ENCODE peak calls at places on chromosomes 6 and 20, in six cellular contexts. One of them, this sample, is unnamed. For H3K36me3, the result is how much of the 10 kb centered on the place peaks cover.

GRCh38 chr20:44576297-44576696 is 6.1 kb upstream of the PKIG start:
- DNase-seq in fibroblast of lung: peak
- DNase-seq in H1: no peak
- DNase-seq in iPS DF 6.9: no peak
- DNase-seq in effector memory CD4-positive, alpha-beta T cell: no peak
- DNase-seq in SK-N-SH: no peak
- DNase-seq in this sample: no peak

GRCh38 chr20:11564491-11564890 is 353.2 kb upstream of the BTBD3 start:
- DNase-seq in fibroblast of lung: no peak
- DNase-seq in H1: no peak
- DNase-seq in iPS DF 6.9: no peak
- DNase-seq in effector memory CD4-positive, alpha-beta T cell: no peak
- DNase-seq in SK-N-SH: no peak
- DNase-seq in this sample: no peak

GRCh38 chr20:48605364-48606116 is 222.3 kb downstream of the PREX1 start:
- DNase-seq in fibroblast of lung: no peak
- DNase-seq in H1: no peak
- DNase-seq in iPS DF 6.9: no peak
- DNase-seq in effector memory CD4-positive, alpha-beta T cell: no peak
- DNase-seq in SK-N-SH: no peak
- DNase-seq in this sample: peak

GRCh38 chr20:40477805-40478204 is 211.2 kb downstream of the MAFB start:
- DNase-seq in fibroblast of lung: no peak
- DNase-seq in H1: no peak
- DNase-seq in iPS DF 6.9: no peak
- DNase-seq in effector memory CD4-positive, alpha-beta T cell: no peak
- DNase-seq in SK-N-SH: no peak
- DNase-seq in this sample: no peak

GRCh38 chr20:63829943-63830820 is 882 bp downstream of the ZBTB46 start:
- DNase-seq in fibroblast of lung: no peak
- DNase-seq in H1: no peak
- DNase-seq in iPS DF 6.9: no peak
- DNase-seq in effector memory CD4-positive, alpha-beta T cell: no peak
- DNase-seq in SK-N-SH: peak
- DNase-seq in this sample: no peak

GRCh38 chr6:69584913-69585729 is 211.7 kb downstream of the LMBRD1 start:
- DNase-seq in fibroblast of lung: peak
- DNase-seq in H1: no peak
- DNase-seq in iPS DF 6.9: no peak
- DNase-seq in effector memory CD4-positive, alpha-beta T cell: no peak
- DNase-seq in SK-N-SH: peak
- DNase-seq in this sample: no peak

GRCh38 chr6:16809753-16810358 is 48.6 kb upstream of the ATXN1 start:
- DNase-seq in fibroblast of lung: no peak
- DNase-seq in H1: no peak
- DNase-seq in iPS DF 6.9: no peak
- DNase-seq in effector memory CD4-positive, alpha-beta T cell: no peak
- DNase-seq in SK-N-SH: no peak
- DNase-seq in this sample: no peak

GRCh38 chr6:11275598-11275997 is 43.1 kb upstream of the NEDD9 start:
- DNase-seq in fibroblast of lung: no peak
- DNase-seq in H1: no peak
- DNase-seq in iPS DF 6.9: no peak
- DNase-seq in effector memory CD4-positive, alpha-beta T cell: no peak
- DNase-seq in SK-N-SH: no peak
- DNase-seq in this sample: no peak

GRCh38 chr6:5749666-5750215 is 257.0 kb downstream of the NRN1 start:
- DNase-seq in fibroblast of lung: no peak
- DNase-seq in H1: no peak
- DNase-seq in iPS DF 6.9: no peak
- DNase-seq in effector memory CD4-positive, alpha-beta T cell: no peak
- DNase-seq in SK-N-SH: no peak
- DNase-seq in this sample: no peak

GRCh38 chr6:124747336-124747735 is 214.9 kb upstream of the RNF217 start:
- DNase-seq in fibroblast of lung: no peak
- DNase-seq in H1: no peak
- DNase-seq in iPS DF 6.9: no peak
- DNase-seq in effector memory CD4-positive, alpha-beta T cell: no peak
- DNase-seq in SK-N-SH: no peak
- DNase-seq in this sample: no peak

GRCh38 chr6:25889877-25890853 is 16.1 kb upstream of the SLC17A3 start:
- DNase-seq in fibroblast of lung: peak
- DNase-seq in H1: no peak
- DNase-seq in iPS DF 6.9: no peak
- DNase-seq in effector memory CD4-positive, alpha-beta T cell: no peak
- DNase-seq in SK-N-SH: peak
- DNase-seq in this sample: no peak

GRCh38 chr6:132060591-132060990 is 109.4 kb upstream of the CCN2 start:
- DNase-seq in fibroblast of lung: peak
- DNase-seq in H1: no peak
- DNase-seq in iPS DF 6.9: no peak
- DNase-seq in effector memory CD4-positive, alpha-beta T cell: no peak
- DNase-seq in SK-N-SH: no peak
- DNase-seq in this sample: no peak

GRCh38 chr6:35259946-35260626 is 551 bp downstream of the ZNF76 start:
- DNase-seq in fibroblast of lung: peak
- DNase-seq in H1: peak
- DNase-seq in iPS DF 6.9: peak
- DNase-seq in effector memory CD4-positive, alpha-beta T cell: peak
- DNase-seq in SK-N-SH: peak
- DNase-seq in this sample: peak

GRCh38 chr6:16704706-16705402 is 56.4 kb downstream of the ATXN1 start:
- DNase-seq in fibroblast of lung: peak
- DNase-seq in H1: no peak
- DNase-seq in iPS DF 6.9: no peak
- DNase-seq in effector memory CD4-positive, alpha-beta T cell: no peak
- DNase-seq in SK-N-SH: no peak
- DNase-seq in this sample: no peak

GRCh38 chr6:109406196-109406595 is 23.9 kb upstream of the CD164 start:
- DNase-seq in fibroblast of lung: peak
- DNase-seq in H1: no peak
- DNase-seq in iPS DF 6.9: no peak
- DNase-seq in effector memory CD4-positive, alpha-beta T cell: no peak
- DNase-seq in SK-N-SH: no peak
- DNase-seq in this sample: no peak

GRCh38 chr6:40170856-40171255 is 236.6 kb upstream of the MOCS1 start:
- DNase-seq in fibroblast of lung: no peak
- DNase-seq in H1: no peak
- DNase-seq in iPS DF 6.9: no peak
- DNase-seq in effector memory CD4-positive, alpha-beta T cell: no peak
- DNase-seq in SK-N-SH: no peak
- DNase-seq in this sample: no peak

GRCh38 chr6:159535629-159536028 is 157.4 kb downstream of the SOD2 start:
- DNase-seq in fibroblast of lung: no peak
- DNase-seq in H1: no peak
- DNase-seq in iPS DF 6.9: no peak
- DNase-seq in effector memory CD4-positive, alpha-beta T cell: no peak
- DNase-seq in SK-N-SH: no peak
- DNase-seq in this sample: no peak

GRCh38 chr6:111731404-111732195 is 125.9 kb upstream of the TRAF3IP2 start:
- DNase-seq in fibroblast of lung: peak
- DNase-seq in H1: no peak
- DNase-seq in iPS DF 6.9: no peak
- DNase-seq in effector memory CD4-positive, alpha-beta T cell: no peak
- DNase-seq in SK-N-SH: no peak
- DNase-seq in this sample: no peak

GRCh38 chr6:36118550-36119107 is 11.7 kb upstream of the MAPK13 start:
- DNase-seq in fibroblast of lung: peak
- DNase-seq in H1: no peak
- DNase-seq in iPS DF 6.9: no peak
- DNase-seq in effector memory CD4-positive, alpha-beta T cell: peak
- DNase-seq in SK-N-SH: no peak
- DNase-seq in this sample: peak

GRCh38 chr6:154057098-154057497 is 18.1 kb downstream of the OPRM1 start:
- DNase-seq in fibroblast of lung: no peak
- DNase-seq in H1: no peak
- DNase-seq in iPS DF 6.9: no peak
- DNase-seq in effector memory CD4-positive, alpha-beta T cell: no peak
- DNase-seq in SK-N-SH: no peak
- DNase-seq in this sample: no peak

DNA sequence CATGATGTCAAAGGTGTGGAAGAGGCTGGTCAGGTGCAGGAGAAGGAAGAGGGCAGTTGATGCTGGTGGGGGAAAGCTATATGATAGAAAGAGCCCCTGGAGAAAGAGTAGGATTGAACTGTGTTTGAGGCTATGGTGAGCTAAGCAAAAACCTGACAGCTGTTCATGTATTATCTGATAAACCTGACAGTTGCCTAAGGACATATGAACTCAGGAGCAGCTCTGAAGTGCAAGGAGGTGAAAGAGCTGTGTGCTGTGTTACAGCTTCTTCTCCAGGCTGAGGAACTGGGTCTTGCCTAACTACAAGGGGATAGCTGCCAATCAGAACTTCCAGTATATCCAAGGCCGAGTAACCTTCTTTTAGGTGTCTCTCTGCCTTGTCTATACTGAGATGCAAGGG is 81.8 kb downstream of the LCA5 start:
- DNase-seq in fibroblast of lung: no peak
- DNase-seq in H1: no peak
- DNase-seq in iPS DF 6.9: no peak
- DNase-seq in effector memory CD4-positive, alpha-beta T cell: no peak
- DNase-seq in SK-N-SH: no peak
- DNase-seq in this sample: no peak
- H3K27ac ChIP-seq in fibroblast of lung: no peak
- H3K27ac ChIP-seq in H1: no peak
- H3K27ac ChIP-seq in iPS DF 6.9: no peak
- H3K27ac ChIP-seq in effector memory CD4-positive, alpha-beta T cell: no peak
- H3K27ac ChIP-seq in SK-N-SH: no peak
- H3K27ac ChIP-seq in this sample: no peak

DNA sequence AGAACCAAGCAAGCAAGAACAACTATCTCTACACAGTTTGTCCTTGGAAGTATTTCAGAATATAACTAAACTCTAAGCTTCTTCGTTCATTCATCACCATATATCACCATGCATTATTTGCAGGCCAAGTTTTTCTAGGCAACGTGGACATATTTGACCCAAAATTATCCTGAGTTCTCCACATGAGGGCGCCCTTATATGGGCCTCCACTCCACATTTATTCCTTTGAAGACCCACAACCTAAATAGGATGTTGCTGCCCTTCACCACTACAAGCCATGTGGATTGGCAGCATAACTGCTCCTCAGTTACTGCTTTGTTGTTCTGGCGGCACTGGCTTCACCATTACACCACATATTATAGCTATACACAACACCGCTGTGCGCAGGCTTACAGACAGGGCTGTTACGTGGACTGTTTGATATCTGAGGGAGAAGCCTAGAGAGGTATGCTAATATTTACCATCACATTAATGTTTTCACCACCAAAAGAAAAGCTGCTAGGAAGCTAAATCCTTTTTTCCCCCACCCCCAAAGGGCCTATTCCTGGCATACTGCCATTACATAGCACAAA is 411.8 kb downstream of the C6orf118 start:
- DNase-seq in fibroblast of lung: no peak
- DNase-seq in H1: peak
- DNase-seq in iPS DF 6.9: peak
- DNase-seq in effector memory CD4-positive, alpha-beta T cell: no peak
- DNase-seq in SK-N-SH: no peak
- DNase-seq in this sample: no peak
- H3K4me3 ChIP-seq in fibroblast of lung: no peak
- H3K4me3 ChIP-seq in H1: no peak
- H3K4me3 ChIP-seq in iPS DF 6.9: no peak
- H3K4me3 ChIP-seq in effector memory CD4-positive, alpha-beta T cell: no peak
- H3K4me3 ChIP-seq in SK-N-SH: no peak
- H3K4me3 ChIP-seq in this sample: no peak

DNA sequence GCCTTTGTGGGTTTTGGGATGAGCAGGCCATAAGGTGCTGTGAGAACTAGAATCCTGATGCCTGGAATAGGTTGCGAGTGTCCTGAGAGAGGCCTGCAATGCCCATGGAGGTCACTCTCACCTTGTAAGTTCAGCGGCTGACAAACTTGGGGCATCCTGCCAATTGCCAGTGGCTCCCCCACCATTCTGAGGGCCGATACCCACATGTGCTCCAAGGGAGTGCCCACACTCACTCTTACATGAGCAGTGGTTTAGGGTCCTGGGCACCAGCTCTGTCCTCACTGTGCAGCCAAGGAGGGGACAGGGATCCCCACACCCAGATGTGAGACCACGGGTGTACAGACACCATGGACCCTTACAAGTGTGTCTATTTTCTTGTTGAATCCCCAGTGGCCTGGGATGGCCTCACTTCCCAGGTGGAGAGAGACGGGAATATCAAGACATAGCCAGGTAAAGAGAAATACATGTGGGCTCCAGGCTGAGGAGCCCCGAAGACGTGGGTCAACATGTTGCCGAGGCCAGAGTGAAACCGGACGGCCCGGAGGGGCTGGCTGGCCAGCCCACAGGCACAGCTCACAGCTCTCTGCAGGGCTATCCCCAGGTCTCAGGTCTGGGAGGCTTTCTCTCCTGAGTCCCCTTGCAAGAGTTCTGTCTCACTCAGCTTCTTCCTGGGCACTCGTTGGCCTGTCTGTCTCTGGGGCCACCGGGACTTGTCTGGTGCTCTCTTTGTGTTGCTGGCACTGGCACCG is 2.0 kb upstream of the CST9 start:
- DNase-seq in fibroblast of lung: no peak
- DNase-seq in H1: no peak
- DNase-seq in iPS DF 6.9: no peak
- DNase-seq in effector memory CD4-positive, alpha-beta T cell: no peak
- DNase-seq in SK-N-SH: no peak
- DNase-seq in this sample: no peak
- H3K36me3 ChIP-seq in fibroblast of lung: under half
- H3K36me3 ChIP-seq in H1: under half
- H3K36me3 ChIP-seq in iPS DF 6.9: under half
- H3K36me3 ChIP-seq in effector memory CD4-positive, alpha-beta T cell: under half
- H3K36me3 ChIP-seq in SK-N-SH: under half
- H3K36me3 ChIP-seq in this sample: under half

GRCh38 chr6:137472738-137473137 is 21.5 kb downstream of the OLIG3 start:
- DNase-seq in fibroblast of lung: no peak
- DNase-seq in H1: no peak
- DNase-seq in iPS DF 6.9: no peak
- DNase-seq in effector memory CD4-positive, alpha-beta T cell: no peak
- DNase-seq in SK-N-SH: no peak
- DNase-seq in this sample: no peak

GRCh38 chr6:137475103-137475502 is 19.1 kb downstream of the OLIG3 start:
- DNase-seq in fibroblast of lung: no peak
- DNase-seq in H1: no peak
- DNase-seq in iPS DF 6.9: no peak
- DNase-seq in effector memory CD4-positive, alpha-beta T cell: no peak
- DNase-seq in SK-N-SH: no peak
- DNase-seq in this sample: no peak

GRCh38 chr6:137471497-137471896 is 22.7 kb downstream of the OLIG3 start:
- DNase-seq in fibroblast of lung: no peak
- DNase-seq in H1: no peak
- DNase-seq in iPS DF 6.9: no peak
- DNase-seq in effector memory CD4-positive, alpha-beta T cell: no peak
- DNase-seq in SK-N-SH: no peak
- DNase-seq in this sample: no peak

GRCh38 chr6:137471951-137472350 is 22.2 kb downstream of the OLIG3 start:
- DNase-seq in fibroblast of lung: no peak
- DNase-seq in H1: no peak
- DNase-seq in iPS DF 6.9: no peak
- DNase-seq in effector memory CD4-positive, alpha-beta T cell: no peak
- DNase-seq in SK-N-SH: no peak
- DNase-seq in this sample: no peak

DNA sequence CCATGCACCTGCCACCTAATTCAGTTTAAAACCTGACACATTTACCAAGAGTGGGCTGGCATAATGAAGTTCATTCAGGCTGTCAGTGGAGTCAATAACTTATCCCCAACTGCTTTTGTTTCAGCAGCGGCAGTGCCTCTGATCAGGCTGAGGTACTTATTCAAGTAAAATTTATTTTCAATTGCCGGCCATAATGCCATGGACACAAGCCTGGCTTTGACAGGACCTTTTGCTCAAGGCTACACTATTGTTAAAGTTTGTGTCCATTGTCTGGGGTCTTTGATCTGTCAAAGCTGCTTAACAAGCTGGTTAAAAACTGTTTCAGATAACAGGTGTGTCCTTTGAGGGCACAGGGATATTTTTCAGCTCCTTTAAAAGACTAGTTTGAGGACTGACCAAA is 20.5 kb downstream of the OLIG3 start:
- DNase-seq in fibroblast of lung: no peak
- DNase-seq in H1: no peak
- DNase-seq in iPS DF 6.9: no peak
- DNase-seq in effector memory CD4-positive, alpha-beta T cell: no peak
- DNase-seq in SK-N-SH: no peak
- DNase-seq in this sample: no peak
- H3K27ac ChIP-seq in fibroblast of lung: no peak
- H3K27ac ChIP-seq in H1: no peak
- H3K27ac ChIP-seq in iPS DF 6.9: no peak
- H3K27ac ChIP-seq in effector memory CD4-positive, alpha-beta T cell: no peak
- H3K27ac ChIP-seq in SK-N-SH: no peak
- H3K27ac ChIP-seq in this sample: no peak